ENCODE peak calls at places on chromosomes 1 and 21, in four cellular contexts. P is bronchial epithelial cell; M is activated naive CD4-positive, alpha-beta T cell treated with Interleukin-2 at 50 U/mL for 16 hours; L is AG08395. D is an unnamed sample.

GRCh38 chr1:204128964-204129896 is 22.6 kb downstream of the ETNK2 start:
- DNase-seq in P (peak; percentile 33), M (peak; percentile 62), L (peak; percentile 89), D (peak; percentile 5)

GRCh38 chr1:162562452-162562828 is 918 bp downstream of the UAP1 start:
- DNase-seq in M (no peak), P (peak; percentile 81), L (peak; percentile 47), D (peak; percentile 32)

GRCh38 chr1:160284220-160284781 is 632 bp downstream of the PEX19 start:
- DNase-seq in M (peak; percentile 6), P (peak; percentile 67), L (peak; percentile 75), D (peak; percentile 46)

GRCh38 chr1:2416403-2416802 is 4.0 kb upstream of the PEX10 start:
- DNase-seq in P (peak; percentile 37), M (peak; percentile 34), L (no peak), D (no peak)

GRCh38 chr1:54403377-54403776 is 2.8 kb downstream of the SSBP3 start:
- DNase-seq in L (no peak), M (no peak), P (no peak), D (no peak)

GRCh38 chr1:200912737-200913407 is 18.2 kb downstream of the INAVA start:
- DNase-seq in P (peak; percentile 77), M (no peak), L (no peak), D (no peak)

GRCh38 chr1:243503155-243503554 is 247.3 kb downstream of the SDCCAG8 start:
- DNase-seq in P (no peak), M (no peak), L (no peak), D (no peak)

GRCh38 chr1:63593303-63593886 is at the start of gene PGM1:
- DNase-seq in L (peak; percentile 79), M (peak; percentile 79), P (peak; percentile 69), D (peak; percentile 28)

GRCh38 chr1:112509005-112509659 is 367 bp downstream of the WNT2B start:
- DNase-seq in P (no peak), M (peak; percentile 11), L (no peak), D (no peak)

GRCh38 chr1:111769517-111770146 is 13.9 kb downstream of the DDX20 start:
- DNase-seq in P (peak; percentile 75), M (peak; percentile 24), L (peak; percentile 72), D (peak; percentile 35)

GRCh38 chr1:29033829-29034466 is 89.8 kb downstream of the TMEM200B start:
- DNase-seq in M (no peak), P (peak; percentile 60), L (peak; percentile 67), D (peak; percentile 8)

GRCh38 chr1:101004061-101004460 is 21.5 kb downstream of the DPH5 start:
- DNase-seq in L (no peak), P (peak; percentile 85), M (no peak), D (peak; percentile 83)

GRCh38 chr21:46284077-46284644 is 1.2 kb downstream of the MCM3AP start:
- DNase-seq in P (no peak), M (no peak), L (no peak), D (no peak)

GRCh38 chr1:220880726-220881506 is 1.7 kb downstream of the HLX start:
- DNase-seq in P (peak; percentile 23), L (no peak), M (no peak), D (peak; percentile 42)

GRCh38 chr21:29300547-29301138 is 1.9 kb downstream of the BACH1 start:
- DNase-seq in P (no peak), M (no peak), L (no peak), D (no peak)

GRCh38 chr1:156655151-156655903 is 13.4 kb downstream of the BCAN start:
- DNase-seq in P (no peak), L (no peak), M (no peak), D (no peak)

GRCh38 chr1:20202166-20202565 is 15.8 kb upstream of the PLA2G2C start:
- DNase-seq in L (no peak), M (no peak), P (no peak), D (no peak)

GRCh38 chr1:157352216-157352615 is 200.1 kb downstream of the FCRL5 start:
- DNase-seq in P (no peak), M (no peak), L (no peak), D (no peak)

GRCh38 chr21:17823846-17824245 is 4.7 kb upstream of the C21orf91 start:
- DNase-seq in P (no peak), M (no peak), L (no peak), D (no peak)

GRCh38 chr1:156106624-156107488 is 7.7 kb upstream of the LMNA start:
- DNase-seq in M (no peak), P (peak; percentile 29), L (no peak), D (no peak)

GRCh38 chr21:46127239-46128105 is 27.9 kb downstream of the FTCD start:
- DNase-seq in L (no peak), P (no peak), M (no peak), D (no peak)

GRCh38 chr1:35278886-35279554 is 10.5 kb downstream of the ZMYM4 start:
- DNase-seq in L (peak; percentile 45), M (no peak), P (no peak), D (no peak)

GRCh38 chr1:209627349-209628196 is 24.7 kb downstream of the LAMB3 start:
- DNase-seq in L (peak; percentile 68), P (peak; percentile 55), M (peak; percentile 81), D (no peak)

GRCh38 chr1:216723274-216723780 is at the start of gene ESRRG:
- DNase-seq in M (no peak), L (no peak), P (peak; percentile 18), D (no peak)

GRCh38 chr21:36776981-36777617 is 78.2 kb downstream of the SIM2 start:
- DNase-seq in L (no peak), M (no peak), P (no peak), D (no peak)

GRCh38 chr1:74570797-74571492 is 58.5 kb upstream of the LRRC53 start:
- DNase-seq in L (no peak), M (no peak), P (no peak), D (no peak)

GRCh38 chr21:45288441-45288841 is 746 bp upstream of the POFUT2 start:
- DNase-seq in P (no peak), L (no peak), M (no peak), D (no peak)

GRCh38 chr1:89499320-89499719 is 25.3 kb upstream of the LRRC8B start:
- DNase-seq in L (no peak), M (no peak), P (no peak), D (no peak)

GRCh38 chr1:230251644-230252191 is 174.4 kb downstream of the PGBD5 start:
- DNase-seq in M (peak; percentile 31), L (no peak), P (no peak), D (no peak)

GRCh38 chr21:33246963-33247362 is 17.2 kb downstream of the IFNAR2 start:
- DNase-seq in L (no peak), M (no peak), P (no peak), D (no peak)

GRCh38 chr1:179599623-179600249 is 8.1 kb downstream of the TDRD5 start:
- DNase-seq in M (no peak), P (peak; percentile 57), L (no peak), D (no peak)

GRCh38 chr1:202084791-202085681 is 37.7 kb upstream of the GPR37L1 start:
- DNase-seq in M (no peak), P (no peak), L (no peak), D (no peak)

GRCh38 chr21:41720250-41720649 is 46.6 kb downstream of the RIPK4 start:
- DNase-seq in P (no peak), M (no peak), L (no peak), D (no peak)

GRCh38 chr1:177800386-177801058 is 169.3 kb downstream of the SEC16B start:
- DNase-seq in L (peak; percentile 72), M (no peak), P (peak; percentile 89), D (no peak)

GRCh38 chr21:16709866-16710550 is 802.8 kb upstream of the CXADR start:
- DNase-seq in P (no peak), L (peak; percentile 55), M (no peak), D (no peak)

GRCh38 chr1:109620396-109620817 is 770 bp downstream of the AMPD2 start:
- DNase-seq in L (peak; percentile 79), P (peak; percentile 31), M (no peak), D (no peak)

GRCh38 chr1:15106608-15107007 is 46.9 kb upstream of the TMEM51 start:
- DNase-seq in M (no peak), L (no peak), P (peak; percentile 15), D (no peak)

GRCh38 chr1:64514197-64514765 is 44.4 kb downstream of the CACHD1 start:
- DNase-seq in P (no peak), M (no peak), L (peak; percentile 37), D (no peak)